ENCODE peak calls at places on chromosomes 12 and 14, in five cellular contexts. V is AG10803; F is stimulated activated CD4-positive, alpha-beta T cell treated with anti-CD3 and anti-CD28 coated beads, Interleukin-12 subunit alpha, Interleukin-12 subunit beta, amount 100 ng/mL, for 24 hours; G is NCI-H774; O is NCI-H1694. A is an unnamed sample.

GRCh38 chr14:41875113-41875512 is 268.4 kb downstream of the LRFN5 start:
- DNase-seq in V (no peak), F (no peak), G (no peak), O (no peak), A (no peak)

GRCh38 chr12:103824290-103824689 is 16.7 kb downstream of the NT5DC3 start:
- DNase-seq in V (no peak), F (no peak), G (no peak), O (no peak), A (no peak)

GRCh38 chr14:105440992-105441391 is 21.4 kb downstream of the MTA1 start:
- DNase-seq in V (no peak), F (no peak), G (no peak), O (no peak), A (no peak)

GRCh38 chr14:100392266-100392850 is 69.2 kb downstream of the SLC25A47 start:
- DNase-seq in V (peak; percentile 44), F (no peak), G (no peak), O (no peak), A (peak; percentile 37)

GRCh38 chr12:95608252-95609033 is 57.2 kb upstream of the USP44 start:
- DNase-seq in V (peak; percentile 89), F (no peak), G (peak; percentile 73), O (no peak), A (peak; percentile 20)

GRCh38 chr12:116759783-116760581 is 21.9 kb downstream of the RNFT2 start:
- DNase-seq in V (no peak), F (peak; percentile 13), G (no peak), O (no peak), A (no peak)

GRCh38 chr12:57479376-57480115 is at the start of gene ARHGAP9:
- DNase-seq in V (no peak), F (no peak), G (no peak), O (no peak), A (no peak)

GRCh38 chr14:79580908-79581307 is 630.4 kb downstream of the DIO2 start:
- DNase-seq in V (no peak), F (no peak), G (no peak), O (no peak), A (no peak)

GRCh38 chr12:123788541-123788940 is 26.4 kb downstream of the DNAH10 start:
- DNase-seq in V (no peak), F (no peak), G (no peak), O (no peak), A (no peak)

GRCh38 chr14:101948666-101949205 is 15.6 kb upstream of the DYNC1H1 start:
- DNase-seq in V (no peak), F (no peak), G (no peak), O (no peak), A (no peak)

GRCh38 chr12:90854136-90854689 is 100.8 kb downstream of the CCER1 start:
- DNase-seq in V (peak; percentile 55), F (no peak), G (peak; percentile 48), O (peak; percentile 38), A (no peak)

GRCh38 chr12:67449591-67450052 is 180.5 kb downstream of the CAND1 start:
- DNase-seq in V (no peak), F (no peak), G (no peak), O (no peak), A (no peak)

GRCh38 chr14:33951183-33951840 is 438 bp upstream of the EGLN3 start:
- DNase-seq in V (no peak), F (no peak), G (no peak), O (peak; percentile 71), A (no peak)

GRCh38 chr12:26434299-26434915 is 239.0 kb downstream of the SSPN start:
- DNase-seq in V (peak; percentile 71), F (no peak), G (peak; percentile 58), O (peak; percentile 50), A (no peak)

GRCh38 chr14:70635971-70636595 is 5.6 kb upstream of the TTC9 start:
- DNase-seq in V (no peak), F (no peak), G (no peak), O (no peak), A (no peak)

GRCh38 chr14:102255401-102256190 is 49.4 kb downstream of the MOK start:
- DNase-seq in V (peak; percentile 44), F (no peak), G (no peak), O (no peak), A (no peak)

GRCh38 chr12:96879301-96879700 is 27.8 kb upstream of the NEDD1 start:
- DNase-seq in V (no peak), F (no peak), G (no peak), O (no peak), A (no peak)

GRCh38 chr12:69052613-69053408 is 119.8 kb upstream of the CPM start:
- DNase-seq in V (peak; percentile 94), F (peak; percentile 32), G (no peak), O (no peak), A (no peak)

GRCh38 chr12:108694812-108695278 is 36.5 kb downstream of the CORO1C start:
- DNase-seq in V (no peak), F (no peak), G (no peak), O (no peak), A (no peak)

GRCh38 chr14:96204151-96205058 is at the start of gene BDKRB2:
- DNase-seq in V (peak; percentile 78), F (peak; percentile 11), G (peak; percentile 80), O (peak; percentile 71), A (no peak)

GRCh38 chr14:74085047-74085637 is 386 bp downstream of the LIN52 start:
- DNase-seq in V (peak; percentile 36), F (peak; percentile 7), G (no peak), O (no peak), A (no peak)

GRCh38 chr14:30375280-30375892 is 183.6 kb upstream of the G2E3 start:
- DNase-seq in V (peak; percentile 42), F (peak; percentile 64), G (no peak), O (peak; percentile 71), A (peak; percentile 40)

GRCh38 chr12:124184456-124184855 is 110.4 kb upstream of the RFLNA start:
- DNase-seq in V (no peak), F (no peak), G (no peak), O (no peak), A (no peak)

A was measured in NCI-H1436 treated with DMSO at 0.1 percent for 48 hours.